ENCODE peak calls at places on chromosomes 1 and 21, in ten cellular contexts. O is WTC11; W is KBM-7; F is CD4-positive, alpha-beta T cell; T is activated naive CD4-positive, alpha-beta T cell treated with anti-CD3 and anti-CD28 coated beads, Interleukin-2, amount 10 ng/mL, durations not matched to agents 7 days and 5 days; H is ACHN; V is cardiac fibroblast; I is heart right ventricle; Z is GM06990; L is EL. P is an unnamed sample.

GRCh38 chr1:183323849-183324683 is 94.1 kb downstream of the NMNAT2 start:
- DNase-seq in O (no peak), W (no peak), F (no peak), T (no peak), H (no peak), V (no peak), I (no peak), Z (no peak), L (peak; percentile 16), P (no peak)

GRCh38 chr1:78005755-78006154 is 1.0 kb downstream of the DNAJB4 start:
- DNase-seq in O (no peak), W (peak; percentile 67), F (no peak), T (no peak), H (peak; percentile 80), V (peak; percentile 96), I (peak; percentile 64), Z (no peak), L (peak; percentile 91), P (no peak)

GRCh38 chr1:63799324-63799723 is 25.5 kb downstream of the ROR1 start:
- DNase-seq in O (no peak), W (no peak), F (no peak), T (no peak), H (no peak), V (no peak), I (no peak), Z (no peak), L (peak; percentile 8), P (no peak)

GRCh38 chr1:147273409-147274307 is 31.2 kb downstream of the CHD1L start:
- DNase-seq in O (no peak), W (peak; percentile 62), F (no peak), T (peak; percentile 46), H (peak; percentile 69), V (peak; percentile 93), I (peak; percentile 40), Z (peak; percentile 18), L (peak; percentile 82), P (no peak)

GRCh38 chr1:226123591-226124471 is 61.3 kb downstream of the H3-3A start:
- DNase-seq in O (no peak), W (no peak), F (no peak), T (peak; percentile 20), H (no peak), V (peak; percentile 29), I (no peak), Z (no peak), L (peak; percentile 29), P (no peak)

GRCh38 chr1:201593200-201593828 is 54.4 kb downstream of the NAV1 start:
- DNase-seq in O (no peak), W (no peak), F (no peak), T (no peak), H (no peak), V (peak; percentile 98), I (no peak), Z (no peak), L (peak; percentile 99), P (no peak)

GRCh38 chr1:239914827-239915231 is 176.9 kb upstream of the FMN2 start:
- DNase-seq in O (no peak), W (no peak), F (no peak), T (no peak), H (peak; percentile 84), V (peak; percentile 73), I (no peak), Z (no peak), L (peak; percentile 96), P (no peak)

GRCh38 chr1:216815239-216815955 is 92.2 kb upstream of the ESRRG start:
- DNase-seq in O (no peak), W (no peak), F (no peak), T (no peak), H (no peak), V (no peak), I (peak; percentile 45), Z (no peak), L (peak; percentile 7), P (no peak)

GRCh38 chr1:93659805-93660479 is 21.7 kb downstream of the BCAR3 start:
- DNase-seq in O (no peak), W (no peak), F (no peak), T (no peak), H (no peak), V (no peak), I (peak; percentile 41), Z (no peak), L (no peak), P (no peak)

GRCh38 chr1:235917267-235917811 is 50.6 kb upstream of the LYST start:
- DNase-seq in O (no peak), W (peak; percentile 88), F (peak; percentile 31), T (peak; percentile 32), H (peak; percentile 99), V (peak; percentile 100), I (peak; percentile 78), Z (no peak), L (peak; percentile 100), P (no peak)

GRCh38 chr1:150186789-150187559 is 37.3 kb downstream of the PLEKHO1 start:
- DNase-seq in O (no peak), W (peak; percentile 90), F (no peak), T (peak; percentile 28), H (peak; percentile 72), V (peak; percentile 84), I (peak; percentile 14), Z (peak; percentile 28), L (peak; percentile 64), P (no peak)

GRCh38 chr1:119112791-119113190 is 27.7 kb downstream of the WARS2 start:
- DNase-seq in O (no peak), W (no peak), F (no peak), T (no peak), H (no peak), V (peak; percentile 20), I (no peak), Z (no peak), L (no peak), P (no peak)

GRCh38 chr1:248417854-248418253 is 15.0 kb downstream of the OR2T1 start:
- DNase-seq in O (no peak), W (no peak), F (no peak), T (no peak), H (no peak), V (no peak), I (no peak), Z (no peak), L (no peak), P (no peak)

GRCh38 chr21:32484706-32485380 is 72.3 kb downstream of the EVA1C start:
- DNase-seq in O (no peak), W (peak; percentile 20), F (no peak), T (no peak), H (no peak), V (no peak), I (no peak), Z (no peak), L (no peak), P (no peak)

GRCh38 chr1:50959913-50960844 is at the start of gene FAF1:
- DNase-seq in O (peak; percentile 98), W (peak; percentile 99), F (peak; percentile 98), T (peak; percentile 98), H (peak; percentile 95), V (peak; percentile 98), I (peak; percentile 96), Z (peak; percentile 99), L (peak; percentile 97), P (peak; percentile 88)

GRCh38 chr21:44021064-44021463 is 9.0 kb downstream of the TRAPPC10 start:
- DNase-seq in O (no peak), W (no peak), F (no peak), T (no peak), H (no peak), V (no peak), I (no peak), Z (no peak), L (no peak), P (no peak)

GRCh38 chr1:7549277-7549676 is 221.8 kb upstream of the VAMP3 start:
- DNase-seq in O (no peak), W (peak; percentile 18), F (no peak), T (peak; percentile 37), H (peak; percentile 88), V (peak; percentile 62), I (no peak), Z (peak; percentile 15), L (peak; percentile 89), P (no peak)

GRCh38 chr1:220527279-220528048 is 472 bp upstream of the MARK1 start:
- DNase-seq in O (no peak), W (no peak), F (no peak), T (no peak), H (no peak), V (peak; percentile 6), I (peak; percentile 53), Z (peak; percentile 6), L (peak; percentile 11), P (no peak)

GRCh38 chr1:178543291-178543609 is 30.3 kb downstream of the TEX35 start:
- DNase-seq in O (peak; percentile 27), W (no peak), F (no peak), T (no peak), H (no peak), V (no peak), I (no peak), Z (no peak), L (no peak), P (no peak)

GRCh38 chr21:35217504-35218060 is 168.5 kb upstream of the RUNX1 start:
- DNase-seq in O (no peak), W (no peak), F (no peak), T (no peak), H (peak; percentile 92), V (peak; percentile 95), I (no peak), Z (no peak), L (peak; percentile 97), P (no peak)

GRCh38 chr21:46078322-46078981 is 19.5 kb upstream of the COL6A2 start:
- DNase-seq in O (no peak), W (no peak), F (no peak), T (peak; percentile 9), H (no peak), V (no peak), I (no peak), Z (no peak), L (peak; percentile 21), P (no peak)